ENCODE peak calls at places on chromosomes 1 and 21, in four cellular contexts. I is CD4-positive, alpha-beta T cell; J is NB4; V is glutamatergic neuron. M is an unnamed sample.

GRCh38 chr1:117368116-117369108 is 1.2 kb downstream of the MAN1A2 start:
- DNase-seq in J (peak), I (no peak), V (no peak), M (no peak)

GRCh38 chr1:116712510-116712909 is 41.7 kb upstream of the CD2 start:
- DNase-seq in V (no peak), J (no peak), I (no peak), M (no peak)

GRCh38 chr1:210298296-210298695 is 30.4 kb upstream of the HHAT start:
- DNase-seq in V (no peak), J (no peak), I (no peak), M (no peak)

GRCh38 chr1:213564215-213564659 is 423.5 kb upstream of the PROX1 start:
- DNase-seq in V (no peak), J (peak), I (no peak), M (no peak)

GRCh38 chr1:39321979-39322378 is 117.5 kb downstream of the MACF1 start:
- DNase-seq in J (no peak), I (no peak), V (no peak), M (no peak)

GRCh38 chr1:160096491-160097116 is 1.8 kb downstream of the IGSF8 start:
- DNase-seq in I (no peak), J (peak), V (no peak), M (no peak)

GRCh38 chr21:30996728-30997127 is 41.5 kb downstream of the KRTAP19-8 start:
- DNase-seq in J (no peak), V (no peak), I (no peak), M (no peak)

GRCh38 chr1:15680131-15680530 is 4.0 kb upstream of the PLEKHM2 start:
- DNase-seq in V (no peak), J (no peak), I (no peak), M (peak)

GRCh38 chr1:37859507-37860345 is at the start of gene MTF1:
- DNase-seq in V (peak), I (peak), J (peak), M (peak)

GRCh38 chr1:34373912-34374311 is 197.2 kb downstream of the C1orf94 start:
- DNase-seq in J (no peak), V (no peak), I (no peak), M (no peak)

GRCh38 chr21:44735821-44736220 is 24.4 kb upstream of the TSPEAR start:
- DNase-seq in V (no peak), I (no peak), J (no peak), M (no peak)

GRCh38 chr1:183844806-183845205 is 39.9 kb downstream of the RGL1 start:
- DNase-seq in I (no peak), V (no peak), J (no peak), M (no peak)

GRCh38 chr1:51792864-51793263 is 85.7 kb downstream of the NRDC start:
- DNase-seq in J (peak), I (no peak), V (no peak), M (peak)

GRCh38 chr1:186532481-186532880 is 71.6 kb upstream of the PDC start:
- DNase-seq in J (no peak), V (no peak), I (no peak), M (no peak)

GRCh38 chr1:179941439-179941838 is 13.2 kb upstream of the CEP350 start:
- DNase-seq in V (no peak), J (no peak), I (no peak), M (no peak)

GRCh38 chr21:18220498-18220897 is 24.1 kb upstream of the CHODL start:
- DNase-seq in V (no peak), I (no peak), J (no peak), M (no peak)

GRCh38 chr1:24323281-24323680 is 4.1 kb downstream of the GRHL3 start:
- DNase-seq in V (no peak), J (no peak), I (no peak), M (no peak)

GRCh38 chr1:161198206-161198876 is 513 bp downstream of the ADAMTS4 start:
- DNase-seq in I (no peak), J (no peak), V (peak), M (no peak)

GRCh38 chr1:224432672-224433040 is 1.9 kb downstream of the WDR26 start:
- DNase-seq in I (no peak), J (peak), V (no peak), M (no peak)

GRCh38 chr1:169044296-169044695 is 62.2 kb upstream of the ATP1B1 start:
- DNase-seq in I (peak), V (no peak), J (peak), M (no peak)

GRCh38 chr1:45569962-45570581 is 13.8 kb upstream of the NASP start:
- DNase-seq in V (peak), J (peak), I (peak), M (no peak)

GRCh38 chr1:227919916-227920315 is 27.8 kb downstream of the WNT9A start:
- DNase-seq in I (no peak), V (peak), J (peak), M (no peak)

GRCh38 chr1:208526726-208527125 is 282.5 kb upstream of the PLXNA2 start:
- DNase-seq in V (peak), J (no peak), I (no peak), M (no peak)

GRCh38 chr21:35170818-35171217 is 121.7 kb upstream of the RUNX1 start:
- DNase-seq in I (no peak), V (no peak), J (no peak), M (no peak)

GRCh38 chr1:69982992-69983391 is 222.4 kb downstream of the LRRC40 start:
- DNase-seq in V (no peak), I (no peak), J (no peak), M (no peak)

GRCh38 chr1:217981430-217981829 is 303.7 kb upstream of the RRP15 start:
- DNase-seq in I (no peak), V (no peak), J (no peak), M (no peak)

GRCh38 chr1:98325646-98326441 is 335.7 kb upstream of the SNX7 start:
- DNase-seq in J (peak), I (no peak), V (no peak), M (peak)

GRCh38 chr1:159917533-159917932 is 7.8 kb downstream of the TAGLN2 start:
- DNase-seq in J (no peak), V (no peak), I (no peak), M (no peak)

GRCh38 chr21:44703731-44704635 is 7.0 kb downstream of the KRTAP10-12 start:
- DNase-seq in J (no peak), V (no peak), I (no peak), M (no peak)

GRCh38 chr1:204684551-204685235 is 845 bp downstream of the LRRN2 start:
- DNase-seq in J (no peak), V (peak), I (no peak), M (no peak)

GRCh38 chr1:64942118-64942517 is 24.2 kb downstream of the JAK1 start:
- DNase-seq in I (no peak), J (no peak), V (no peak), M (no peak)

GRCh38 chr1:195663549-195664280 is 944.5 kb downstream of the KCNT2 start:
- DNase-seq in I (no peak), J (peak), V (no peak), M (peak)

GRCh38 chr1:113103048-113103447 is 30.1 kb downstream of the LRIG2 start:
- DNase-seq in I (no peak), J (no peak), V (no peak), M (no peak)

GRCh38 chr1:21891081-21891480 is 46.0 kb downstream of the HSPG2 start:
- DNase-seq in I (no peak), V (no peak), J (no peak), M (no peak)

GRCh38 chr1:37123266-37123665 is 89.0 kb upstream of the GRIK3 start:
- DNase-seq in I (no peak), J (no peak), V (peak), M (no peak)

GRCh38 chr1:97651201-97651600 is 269.6 kb downstream of the DPYD start:
- DNase-seq in V (no peak), I (no peak), J (no peak), M (no peak)

GRCh38 chr1:51378871-51379270 is 48.5 kb upstream of the TTC39A start:
- DNase-seq in I (no peak), V (no peak), J (no peak), M (no peak)

GRCh38 chr1:206814716-206815341 is 42.5 kb upstream of the IL10 start:
- DNase-seq in J (no peak), I (no peak), V (no peak), M (no peak)

GRCh38 chr1:182595641-182596240 is 6.7 kb upstream of the RNASEL start:
- DNase-seq in J (peak), I (peak), V (peak), M (peak)

GRCh38 chr1:6785721-6786505 is 659 bp downstream of the CAMTA1 start:
- DNase-seq in J (peak), V (peak), I (peak), M (no peak)
- TF ChIP-seq CTCF in J (no peak), V (no peak), I (no peak), M (peak)

DNA sequence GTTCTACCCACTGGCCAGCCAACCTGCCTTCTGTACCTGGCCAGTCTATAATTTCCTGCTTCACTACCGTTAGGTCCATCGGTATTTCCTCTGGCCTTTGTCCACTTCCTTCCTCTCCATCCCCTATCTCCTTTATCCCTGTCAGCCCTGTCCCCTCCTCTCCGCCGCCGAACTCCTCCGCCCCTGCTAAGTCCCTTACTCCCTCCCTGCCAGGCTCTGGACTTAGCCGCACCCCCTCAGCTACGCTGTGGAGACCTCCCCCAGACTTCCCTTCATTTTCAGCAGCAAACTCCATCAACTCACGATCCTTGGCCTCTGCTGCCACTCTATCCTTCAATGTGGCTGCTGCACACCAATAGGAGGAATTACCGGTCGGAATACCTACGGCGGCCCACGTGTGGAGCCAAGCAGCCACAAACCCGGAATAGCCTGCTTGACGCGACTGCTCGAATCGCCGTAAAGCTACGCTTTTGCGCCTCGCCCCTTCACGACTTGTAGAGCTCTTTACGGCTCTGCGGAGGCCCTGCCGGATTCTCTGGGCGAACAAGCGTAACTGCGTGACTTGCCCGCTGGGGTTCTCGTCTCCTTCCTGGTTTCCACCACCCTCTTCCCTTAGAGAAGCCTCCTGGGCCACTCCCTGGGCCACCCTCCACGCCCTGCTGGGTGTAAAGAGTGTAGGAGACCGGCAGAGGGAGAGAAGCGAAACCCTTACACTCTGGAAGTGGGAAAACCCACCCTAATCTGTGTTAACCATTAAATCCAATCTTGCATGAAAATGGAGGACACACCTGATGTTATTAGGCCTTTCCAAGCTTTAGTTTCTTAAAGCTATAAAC is at the start of gene ZNHIT6:
- DNase-seq in J (peak), I (peak), V (peak), M (peak)
- TF ChIP-seq CTCF in J (peak), I (no peak), V (peak), M (peak)

GRCh38 chr1:243483952-243484351 is 228.1 kb downstream of the SDCCAG8 start:
- DNase-seq in J (no peak), I (no peak), V (no peak), M (no peak)

GRCh38 chr1:243482237-243483022 is 226.6 kb downstream of the SDCCAG8 start:
- DNase-seq in V (peak), I (no peak), J (peak), M (peak)

GRCh38 chr1:243481101-243481500 is 225.3 kb downstream of the SDCCAG8 start:
- DNase-seq in V (no peak), J (no peak), I (no peak), M (no peak)

GRCh38 chr1:243487036-243487648 is 231.3 kb downstream of the SDCCAG8 start:
- DNase-seq in V (no peak), J (no peak), I (no peak), M (no peak)

GRCh38 chr1:243483084-243483845 is 227.4 kb downstream of the SDCCAG8 start:
- DNase-seq in J (no peak), V (peak), I (no peak), M (no peak)
- TF ChIP-seq CTCF in J (no peak), V (no peak), I (no peak), M (peak)

DNA sequence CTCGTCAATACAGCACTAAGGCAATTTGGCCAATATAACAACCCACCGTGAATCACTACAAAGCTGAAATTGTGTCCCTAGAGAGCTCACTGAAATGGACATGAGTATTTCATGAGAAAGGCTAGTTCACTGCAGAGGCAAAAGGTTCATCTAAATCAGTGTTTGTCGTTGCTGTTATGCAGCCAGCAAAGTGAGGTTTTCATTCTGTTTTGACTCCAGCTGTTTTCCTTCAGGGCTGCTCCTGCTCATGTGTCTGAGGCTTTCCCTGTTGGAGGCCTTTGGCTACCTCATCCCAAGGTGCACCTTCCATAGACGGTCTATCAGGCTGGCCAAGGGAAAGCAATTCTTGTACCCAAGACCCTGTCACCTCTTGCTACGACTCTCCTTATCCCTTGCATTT is 83.6 kb downstream of the URB2 start:
- DNase-seq in I (no peak), V (no peak), J (no peak), M (no peak)
- TF ChIP-seq CTCF in I (no peak), V (no peak), J (no peak), M (no peak)

DNA sequence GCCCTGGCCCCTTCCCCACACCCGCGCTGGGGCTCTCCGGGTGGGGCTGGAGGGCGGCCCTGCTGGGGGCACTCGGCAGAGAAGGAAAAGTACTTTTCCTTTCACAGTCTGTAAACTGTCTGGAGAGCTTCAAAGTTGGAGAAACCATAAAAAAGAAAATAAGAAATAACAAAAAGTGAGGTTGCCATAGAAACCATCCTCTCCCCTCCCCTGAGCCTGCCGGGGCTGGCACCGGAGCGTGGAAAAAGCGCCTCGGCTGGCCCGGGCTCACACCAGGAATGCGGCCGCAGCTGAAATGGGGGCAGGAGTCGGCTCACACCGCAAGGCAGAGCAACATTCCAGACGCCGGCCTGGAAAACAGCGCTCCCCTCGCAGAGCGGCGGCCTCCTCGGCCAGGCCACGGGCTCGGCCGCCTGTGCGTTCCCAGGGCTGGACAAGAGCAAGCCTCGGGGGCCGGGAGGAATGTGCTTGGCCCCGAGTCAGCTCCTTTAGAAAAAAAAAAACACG is 69.2 kb downstream of the MORN1 start:
- DNase-seq in J (no peak), I (no peak), V (no peak), M (peak)
- TF ChIP-seq CTCF in J (no peak), I (no peak), V (no peak), M (no peak)

GRCh38 chr1:58887059-58887458 is 103.2 kb upstream of the JUN start:
- DNase-seq in I (no peak), V (no peak), J (no peak), M (no peak)

GRCh38 chr1:58888776-58889341 is 105.0 kb upstream of the JUN start:
- DNase-seq in V (no peak), I (no peak), J (no peak), M (no peak)

GRCh38 chr1:58885998-58886397 is 102.2 kb upstream of the JUN start:
- DNase-seq in I (peak), J (peak), V (no peak), M (peak)

GRCh38 chr1:58884706-58885661 is 101.1 kb upstream of the JUN start:
- DNase-seq in I (no peak), V (no peak), J (peak), M (no peak)

GRCh38 chr1:58886611-58887010 is 102.8 kb upstream of the JUN start:
- DNase-seq in J (no peak), V (no peak), I (no peak), M (no peak)
- TF ChIP-seq CTCF in J (no peak), V (no peak), I (no peak), M (no peak)

M was measured in retinal pigment epithelial cell.